ENCODE peak calls at places on chromosomes 16 and 17, in five cellular contexts. One of them, this sample, is unnamed.
A peak's percentile ranks its signal among the peaks of the same experiment; 100 is the strongest.

GRCh38 chr16:88681709-88682451 is 4.4 kb downstream of the SNAI3 start:
- DNase-seq in lower lobe of right lung: peak; percentile 88
- DNase-seq in AG04450: no peak
- DNase-seq in CD8-positive, alpha-beta memory T cell: peak; percentile 71
- DNase-seq in A549: no peak
- DNase-seq in this sample: no peak

GRCh38 chr16:15639061-15639568 is 3.8 kb downstream of the MARF1 start:
- DNase-seq in CD8-positive, alpha-beta memory T cell: peak; percentile 46
- DNase-seq in A549: no peak
- DNase-seq in AG04450: no peak
- DNase-seq in lower lobe of right lung: no peak
- DNase-seq in this sample: no peak

GRCh38 chr17:4950075-4950756 is 703 bp upstream of the ENO3 start:
- DNase-seq in AG04450: no peak
- DNase-seq in A549: peak; percentile 57
- DNase-seq in CD8-positive, alpha-beta memory T cell: peak; percentile 37
- DNase-seq in lower lobe of right lung: peak; percentile 80
- DNase-seq in this sample: no peak

GRCh38 chr17:27315796-27316465 is 22.0 kb downstream of the WSB1 start:
- DNase-seq in A549: no peak
- DNase-seq in CD8-positive, alpha-beta memory T cell: no peak
- DNase-seq in lower lobe of right lung: no peak
- DNase-seq in AG04450: no peak
- DNase-seq in this sample: no peak

GRCh38 chr16:86294535-86294934 is 215.8 kb upstream of the FOXF1 start:
- DNase-seq in CD8-positive, alpha-beta memory T cell: no peak
- DNase-seq in lower lobe of right lung: no peak
- DNase-seq in AG04450: peak; percentile 91
- DNase-seq in A549: no peak
- DNase-seq in this sample: no peak

GRCh38 chr17:8121531-8122390 is 2.1 kb downstream of the HES7 start:
- DNase-seq in lower lobe of right lung: no peak
- DNase-seq in CD8-positive, alpha-beta memory T cell: peak; percentile 43
- DNase-seq in AG04450: no peak
- DNase-seq in A549: peak; percentile 92
- DNase-seq in this sample: no peak

GRCh38 chr17:7404737-7405412 is 978 bp upstream of the TMEM256 start:
- DNase-seq in A549: no peak
- DNase-seq in AG04450: no peak
- DNase-seq in lower lobe of right lung: peak; percentile 72
- DNase-seq in CD8-positive, alpha-beta memory T cell: no peak
- DNase-seq in this sample: no peak

GRCh38 chr16:88195911-88196465 is 186.8 kb upstream of the ZNF469 start:
- DNase-seq in CD8-positive, alpha-beta memory T cell: no peak
- DNase-seq in lower lobe of right lung: no peak
- DNase-seq in A549: no peak
- DNase-seq in AG04450: no peak
- DNase-seq in this sample: no peak

GRCh38 chr17:760371-760770 is 8.3 kb upstream of the GEMIN4 start:
- DNase-seq in lower lobe of right lung: no peak
- DNase-seq in CD8-positive, alpha-beta memory T cell: no peak
- DNase-seq in A549: no peak
- DNase-seq in AG04450: no peak
- DNase-seq in this sample: no peak

GRCh38 chr16:85629853-85630252 is 16.7 kb downstream of the GSE1 start:
- DNase-seq in CD8-positive, alpha-beta memory T cell: no peak
- DNase-seq in A549: no peak
- DNase-seq in lower lobe of right lung: no peak
- DNase-seq in AG04450: no peak
- DNase-seq in this sample: no peak

GRCh38 chr16:53736297-53736696 is 32.3 kb downstream of the FTO start:
- DNase-seq in CD8-positive, alpha-beta memory T cell: no peak
- DNase-seq in lower lobe of right lung: no peak
- DNase-seq in AG04450: no peak
- DNase-seq in A549: no peak
- DNase-seq in this sample: no peak

GRCh38 chr16:53732296-53732929 is 28.5 kb downstream of the FTO start:
- DNase-seq in AG04450: no peak
- DNase-seq in A549: peak; percentile 93
- DNase-seq in lower lobe of right lung: no peak
- DNase-seq in CD8-positive, alpha-beta memory T cell: no peak
- DNase-seq in this sample: no peak

GRCh38 chr16:53740476-53740875 is 36.5 kb downstream of the FTO start:
- DNase-seq in CD8-positive, alpha-beta memory T cell: no peak
- DNase-seq in A549: no peak
- DNase-seq in AG04450: no peak
- DNase-seq in lower lobe of right lung: no peak
- DNase-seq in this sample: no peak

GRCh38 chr16:53737563-53737962 is 33.6 kb downstream of the FTO start:
- DNase-seq in AG04450: no peak
- DNase-seq in CD8-positive, alpha-beta memory T cell: no peak
- DNase-seq in A549: no peak
- DNase-seq in lower lobe of right lung: no peak
- DNase-seq in this sample: no peak

DNA sequence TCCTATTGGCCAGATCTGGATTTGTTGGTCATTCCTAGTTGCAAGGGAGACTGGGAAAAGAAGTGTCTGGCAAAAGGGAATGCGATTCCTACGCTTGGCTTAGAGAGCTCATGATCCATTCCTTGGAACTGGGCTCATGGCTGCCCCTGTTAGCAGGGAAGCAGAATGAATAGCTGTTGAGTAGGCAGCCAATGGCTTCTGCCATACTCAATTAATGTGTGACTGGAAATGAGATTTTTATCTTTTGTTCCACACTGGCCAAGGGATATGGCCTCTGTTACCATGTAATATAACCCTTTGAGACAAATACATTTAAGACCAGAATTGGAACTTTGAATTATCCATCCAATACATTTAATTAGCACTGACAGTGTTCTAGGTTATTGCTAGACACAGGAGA is 31.0 kb downstream of the FTO start:
- DNase-seq in lower lobe of right lung: no peak
- DNase-seq in AG04450: no peak
- DNase-seq in A549: no peak
- DNase-seq in CD8-positive, alpha-beta memory T cell: no peak
- DNase-seq in this sample: no peak
- H3K27ac ChIP-seq in lower lobe of right lung: no peak overlapping the region
- H3K27ac ChIP-seq in AG04450: no peak overlapping the region
- H3K27ac ChIP-seq in A549: no peak overlapping the region
- H3K27ac ChIP-seq in CD8-positive, alpha-beta memory T cell: no peak overlapping the region
- H3K27ac ChIP-seq in this sample: no peak overlapping the region

DNA sequence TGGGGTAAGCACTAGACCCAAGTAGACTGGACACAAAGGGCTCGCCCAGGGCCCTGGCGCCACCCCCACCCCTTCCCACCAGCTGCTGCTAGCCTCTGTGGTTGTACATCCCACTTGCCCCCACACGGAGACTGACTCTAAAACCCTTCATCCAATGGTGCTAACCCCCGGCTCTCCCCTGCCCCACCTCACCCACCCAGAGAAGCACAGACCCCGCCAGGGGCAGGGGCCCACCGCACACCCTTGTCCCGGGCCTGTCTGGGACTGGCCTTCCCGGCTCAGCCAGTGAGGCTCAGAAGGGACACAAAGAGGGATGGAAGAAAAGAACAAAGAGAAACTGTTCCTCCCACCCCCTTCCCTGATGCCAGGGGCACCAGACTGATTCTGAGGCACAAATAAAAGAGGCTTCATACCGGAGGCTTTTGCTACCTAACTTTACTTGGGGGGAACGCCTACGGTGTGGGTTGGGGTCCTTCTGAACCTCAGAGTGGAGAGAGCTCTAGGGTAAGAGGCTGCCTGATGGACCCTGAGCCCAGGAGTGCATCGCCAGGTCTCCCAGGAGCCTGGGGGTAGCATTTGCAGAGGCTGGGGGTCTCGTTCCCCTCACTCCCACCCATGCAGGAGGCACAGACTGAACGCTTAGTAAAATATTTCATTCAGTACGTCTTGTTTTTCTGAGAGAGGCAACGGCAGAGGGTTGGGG is 8.2 kb downstream of the CORO6 start:
- DNase-seq in CD8-positive, alpha-beta memory T cell: no peak
- DNase-seq in lower lobe of right lung: no peak
- DNase-seq in A549: no peak
- DNase-seq in AG04450: no peak
- DNase-seq in this sample: no peak
- H3K27ac ChIP-seq in CD8-positive, alpha-beta memory T cell: no peak overlapping the region
- H3K27ac ChIP-seq in lower lobe of right lung: no peak overlapping the region
- H3K27ac ChIP-seq in A549: no peak overlapping the region
- H3K27ac ChIP-seq in AG04450: no peak overlapping the region
- H3K27ac ChIP-seq in this sample: no peak overlapping the region

DNA sequence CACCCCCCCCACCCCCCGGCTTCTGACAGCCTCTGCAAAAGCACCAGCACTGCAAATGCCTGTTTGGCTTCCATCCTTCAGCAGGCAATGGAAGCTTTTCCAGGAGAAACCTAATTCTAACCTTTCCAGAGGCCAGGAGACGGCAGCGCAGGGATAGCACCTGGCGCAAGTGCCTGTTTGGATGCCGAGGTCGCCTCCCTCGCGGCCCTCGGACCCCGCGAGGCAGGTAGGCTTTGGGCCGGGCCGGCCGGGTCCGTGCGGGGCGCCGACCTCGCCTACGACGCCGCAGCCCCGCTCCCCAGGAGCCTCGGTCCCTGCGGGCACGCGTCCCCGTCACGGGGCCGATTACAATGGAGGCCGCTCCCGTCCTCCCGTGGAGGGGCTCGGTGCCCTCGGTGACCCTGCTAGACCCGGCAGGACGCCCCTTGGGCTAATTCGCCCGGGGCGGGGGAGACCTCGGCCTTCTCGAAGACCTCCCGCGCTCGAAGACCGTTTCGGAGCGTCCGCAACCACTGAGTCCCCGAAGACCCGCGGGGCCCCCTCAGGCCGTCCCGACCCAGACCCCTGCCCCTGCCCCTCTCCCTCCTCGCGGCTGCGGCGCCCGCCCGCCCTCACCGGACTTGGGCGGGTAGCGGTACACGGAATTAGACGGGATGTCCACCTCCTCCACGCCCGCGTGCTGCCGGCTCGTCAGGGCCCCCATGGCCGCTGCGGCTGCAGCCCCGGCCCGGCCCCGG is 587 bp downstream of the RNF157 start:
- DNase-seq in A549: no peak
- DNase-seq in AG04450: no peak
- DNase-seq in CD8-positive, alpha-beta memory T cell: peak; percentile 27
- DNase-seq in lower lobe of right lung: no peak
- DNase-seq in this sample: no peak
- H3K27ac ChIP-seq in A549: peak overlapping the region; percentile 63
- H3K27ac ChIP-seq in AG04450: no peak overlapping the region
- H3K27ac ChIP-seq in CD8-positive, alpha-beta memory T cell: peak overlapping the region; percentile 35
- H3K27ac ChIP-seq in lower lobe of right lung: no peak overlapping the region
- H3K27ac ChIP-seq in this sample: no peak overlapping the region

DNA sequence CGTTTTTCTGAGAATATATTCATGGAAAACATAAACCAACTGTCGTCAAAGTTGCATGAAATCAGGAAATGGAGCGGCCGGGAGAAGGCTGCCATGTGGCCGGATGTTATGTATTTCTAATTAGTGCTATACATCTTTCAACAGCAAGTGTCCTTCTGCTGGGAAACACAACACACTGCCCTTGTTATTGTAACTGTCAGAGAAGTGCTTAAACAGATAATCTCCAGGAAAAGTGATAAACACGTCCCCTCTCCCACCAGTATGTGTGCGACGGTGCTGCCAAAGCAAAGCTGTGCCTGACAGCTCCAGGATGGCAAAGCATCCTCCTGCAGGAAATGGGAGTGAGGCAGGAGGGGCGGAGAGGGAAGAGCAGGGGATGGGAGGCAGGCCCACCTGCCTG is 111.8 kb downstream of the SMG6 start:
- DNase-seq in A549: no peak
- DNase-seq in AG04450: no peak
- DNase-seq in lower lobe of right lung: no peak
- DNase-seq in CD8-positive, alpha-beta memory T cell: no peak
- DNase-seq in this sample: no peak
- H3K27ac ChIP-seq in A549: peak overlapping the region; percentile 69
- H3K27ac ChIP-seq in AG04450: peak overlapping the region; percentile 88
- H3K27ac ChIP-seq in lower lobe of right lung: peak overlapping the region; percentile 54
- H3K27ac ChIP-seq in CD8-positive, alpha-beta memory T cell: no peak overlapping the region
- H3K27ac ChIP-seq in this sample: peak overlapping the region; percentile 87

DNA sequence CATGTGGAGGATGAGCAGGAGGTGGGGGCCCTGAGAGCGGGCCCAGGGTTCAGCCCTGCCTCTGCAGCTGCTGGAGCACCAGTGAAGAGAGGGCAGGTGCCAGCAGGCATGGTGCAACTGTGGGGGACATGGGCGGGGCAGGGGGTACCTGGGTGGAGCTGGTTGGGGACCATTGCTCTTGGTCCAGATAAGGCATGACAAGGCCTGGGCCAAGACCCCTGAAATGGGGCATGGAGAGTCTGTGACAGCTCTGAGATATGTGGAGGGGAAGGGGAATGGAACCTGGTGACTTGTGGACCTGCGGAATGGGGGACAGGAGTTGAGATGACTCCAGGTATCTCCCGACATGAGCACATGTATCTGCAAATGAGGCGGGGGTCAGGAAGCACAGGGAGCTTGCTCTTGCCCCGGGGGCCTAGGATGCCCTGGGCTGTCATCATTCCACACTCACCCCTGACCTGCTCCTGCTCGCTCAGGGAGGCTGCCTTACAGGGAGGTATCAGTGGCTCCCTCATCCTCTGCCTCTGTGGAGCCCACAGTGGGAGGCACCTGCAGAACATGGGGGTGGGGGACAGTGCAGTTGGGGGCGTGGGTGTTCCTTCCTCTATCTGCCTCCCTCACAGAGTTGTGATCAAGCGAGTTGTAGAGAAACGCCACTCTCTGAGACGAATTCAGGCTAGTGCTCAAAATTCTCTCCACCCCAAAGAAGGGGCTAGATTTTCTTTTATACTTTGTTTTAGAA is 40.2 kb downstream of the TMEM235 start:
- DNase-seq in CD8-positive, alpha-beta memory T cell: no peak
- DNase-seq in lower lobe of right lung: no peak
- DNase-seq in A549: no peak
- DNase-seq in AG04450: no peak
- DNase-seq in this sample: no peak
- H3K27ac ChIP-seq in CD8-positive, alpha-beta memory T cell: peak overlapping the region; percentile 59
- H3K27ac ChIP-seq in lower lobe of right lung: no peak overlapping the region
- H3K27ac ChIP-seq in A549: no peak overlapping the region
- H3K27ac ChIP-seq in AG04450: no peak overlapping the region
- H3K27ac ChIP-seq in this sample: no peak overlapping the region

GRCh38 chr16:51839697-51840462 is 688.8 kb upstream of the SALL1 start:
- DNase-seq in AG04450: no peak
- DNase-seq in lower lobe of right lung: no peak
- DNase-seq in CD8-positive, alpha-beta memory T cell: no peak
- DNase-seq in A549: peak; percentile 65
- DNase-seq in this sample: no peak

GRCh38 chr16:51831595-51832352 is 680.7 kb upstream of the SALL1 start:
- DNase-seq in AG04450: no peak
- DNase-seq in CD8-positive, alpha-beta memory T cell: no peak
- DNase-seq in lower lobe of right lung: no peak
- DNase-seq in A549: no peak
- DNase-seq in this sample: no peak

DNA sequence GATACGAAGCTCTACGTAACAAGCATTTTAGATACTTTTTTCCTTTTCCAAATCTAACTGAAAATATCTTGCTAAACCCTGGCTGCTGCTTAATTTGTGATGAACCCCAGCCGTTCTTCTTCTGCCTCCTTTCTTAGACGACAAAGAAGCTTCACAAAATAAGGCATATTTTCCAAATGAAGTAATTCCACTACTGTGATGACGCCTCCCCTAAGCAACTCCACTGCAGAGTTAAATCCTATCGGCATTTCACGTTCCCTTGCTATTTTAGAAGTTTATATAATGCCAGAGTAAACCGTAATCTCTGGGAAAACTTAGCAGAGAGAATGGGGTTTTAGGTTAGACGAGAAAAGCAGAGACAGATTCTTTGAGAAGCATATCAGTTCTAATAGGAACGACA is 683.1 kb upstream of the SALL1 start:
- DNase-seq in AG04450: peak; percentile 36
- DNase-seq in CD8-positive, alpha-beta memory T cell: no peak
- DNase-seq in lower lobe of right lung: no peak
- DNase-seq in A549: no peak
- DNase-seq in this sample: no peak
- H3K27ac ChIP-seq in AG04450: peak overlapping the region; percentile 23
- H3K27ac ChIP-seq in CD8-positive, alpha-beta memory T cell: no peak overlapping the region
- H3K27ac ChIP-seq in lower lobe of right lung: no peak overlapping the region
- H3K27ac ChIP-seq in A549: no peak overlapping the region
- H3K27ac ChIP-seq in this sample: no peak overlapping the region

This sample was measured in epithelial cell of prostate.